ENCODE peak calls at places on chromosomes 12 and 14, in seven cellular contexts. A is stimulated activated CD8-positive, alpha-beta memory T cell treated with anti-CD3 and anti-CD28 coated beads, Interleukin-2, amount 100 ng/mL, for 48 hours; T is globus pallidus; P is HEK293T; W is RCC 7860; R is ovary; E is NCI-H510A. X is an unnamed sample.

GRCh38 chr12:50353404-50353803 is 43.0 kb downstream of the FAM186A start:
- DNase-seq in T (no peak), P (no peak), E (no peak), R (no peak), A (no peak), W (no peak), X (no peak)

GRCh38 chr14:71319646-71320045 is 412.4 kb downstream of the PCNX1 start:
- DNase-seq in R (peak), E (peak), T (no peak), W (no peak), P (peak), A (no peak), X (peak)

GRCh38 chr12:100864366-100864765 is 69.8 kb downstream of the ANO4 start:
- DNase-seq in P (no peak), T (no peak), W (no peak), A (no peak), R (no peak), E (no peak), X (no peak)

GRCh38 chr14:73591690-73592448 is at the start of gene ACOT4:
- DNase-seq in E (no peak), W (no peak), R (no peak), P (no peak), T (no peak), A (no peak), X (peak)

GRCh38 chr12:21113266-21113665 is 17.7 kb upstream of the SLCO1B1 start:
- DNase-seq in W (no peak), E (no peak), R (no peak), P (no peak), A (no peak), T (no peak), X (no peak)

GRCh38 chr12:47014474-47014873 is 64.9 kb upstream of the PCED1B start:
- DNase-seq in W (peak), E (no peak), A (no peak), R (no peak), P (no peak), T (no peak), X (peak)

GRCh38 chr14:60862283-60862682 is 118.6 kb downstream of the TRMT5 start:
- DNase-seq in A (no peak), T (no peak), P (no peak), R (peak), W (no peak), E (peak), X (no peak)

GRCh38 chr14:32762886-32763285 is 175.8 kb upstream of the NPAS3 start:
- DNase-seq in P (no peak), E (no peak), R (no peak), T (no peak), W (no peak), A (no peak), X (no peak)

GRCh38 chr12:6784292-6784691 is 5.0 kb upstream of the CD4 start:
- DNase-seq in A (no peak), W (no peak), E (no peak), T (no peak), R (no peak), P (no peak), X (no peak)

GRCh38 chr12:70543444-70543843 is 93.8 kb downstream of the PTPRB start:
- DNase-seq in T (no peak), A (no peak), P (no peak), W (peak), E (no peak), R (no peak), X (no peak)

GRCh38 chr14:23638414-23639047 is 2.4 kb downstream of the DHRS2 start:
- DNase-seq in P (no peak), T (no peak), R (no peak), E (no peak), W (no peak), A (no peak), X (no peak)